ENCODE peak calls at places on chromosomes 11 and 22, in eight cellular contexts. V, O, E, W, T, M, Q and D are unnamed samples.

GRCh38 chr11:63020671-63021255 is 5.1 kb upstream of the SLC22A8 start:
- DNase-seq in O (no peak), E (no peak), V (no peak), T (no peak), M (no peak), Q (no peak), W (no peak), D (no peak)

GRCh38 chr11:38481391-38481790 is 1883.4 kb upstream of the RAG2 start:
- DNase-seq in Q (no peak), V (no peak), E (no peak), O (no peak), T (no peak), M (no peak), W (peak), D (no peak)

GRCh38 chr22:26617251-26618199 is at the start of gene CRYBB1:
- DNase-seq in T (no peak), Q (peak), V (no peak), W (peak), M (no peak), O (no peak), E (no peak), D (no peak)

GRCh38 chr11:19947521-19948114 is 212.7 kb downstream of the DBX1 start:
- DNase-seq in T (no peak), E (no peak), Q (no peak), O (no peak), V (no peak), W (no peak), M (no peak), D (no peak)

GRCh38 chr11:70550456-70551195 is 152.3 kb downstream of the CTTN start:
- DNase-seq in M (no peak), E (no peak), O (no peak), V (no peak), W (no peak), T (no peak), Q (no peak), D (no peak)

GRCh38 chr11:116930177-116930576 is 92.8 kb upstream of the APOA1 start:
- DNase-seq in Q (peak), W (no peak), O (peak), M (no peak), T (peak), V (no peak), E (no peak), D (no peak)

GRCh38 chr11:82978422-82979099 is 77.0 kb downstream of the DDIAS start:
- DNase-seq in E (no peak), W (no peak), T (peak), V (no peak), O (no peak), M (no peak), Q (peak), D (no peak)

GRCh38 chr11:44014968-44015623 is 32.7 kb upstream of the ACCSL start:
- DNase-seq in Q (peak), V (no peak), E (no peak), W (no peak), T (no peak), O (no peak), M (no peak), D (peak)

GRCh38 chr11:69891421-69892236 is 72.4 kb upstream of the FGF3 start:
- DNase-seq in M (peak), E (peak), Q (peak), O (no peak), W (no peak), T (no peak), V (peak), D (no peak)

GRCh38 chr22:41888638-41889200 is 26.2 kb downstream of the SHISA8 start:
- DNase-seq in E (no peak), O (no peak), Q (peak), M (no peak), W (no peak), T (no peak), V (no peak), D (no peak)

GRCh38 chr22:41883400-41883799 is 31.5 kb downstream of the SHISA8 start:
- DNase-seq in E (no peak), M (no peak), W (no peak), V (no peak), O (no peak), Q (no peak), T (no peak), D (no peak)

GRCh38 chr22:41880653-41881052 is 34.2 kb downstream of the SHISA8 start:
- DNase-seq in T (no peak), O (no peak), M (no peak), W (no peak), V (no peak), E (no peak), Q (no peak), D (no peak)

GRCh38 chr22:41885576-41885975 is 29.3 kb downstream of the SHISA8 start:
- DNase-seq in W (no peak), Q (no peak), O (no peak), V (no peak), T (no peak), E (no peak), M (no peak), D (no peak)

GRCh38 chr22:41885116-41885515 is 29.8 kb downstream of the SHISA8 start:
- DNase-seq in M (no peak), Q (no peak), V (no peak), O (no peak), W (no peak), T (no peak), E (no peak), D (no peak)
- H3K27ac ChIP-seq in M (no peak), Q (no peak), V (no peak), O (no peak), W (no peak), T (no peak), E (no peak), D (no peak)

DNA sequence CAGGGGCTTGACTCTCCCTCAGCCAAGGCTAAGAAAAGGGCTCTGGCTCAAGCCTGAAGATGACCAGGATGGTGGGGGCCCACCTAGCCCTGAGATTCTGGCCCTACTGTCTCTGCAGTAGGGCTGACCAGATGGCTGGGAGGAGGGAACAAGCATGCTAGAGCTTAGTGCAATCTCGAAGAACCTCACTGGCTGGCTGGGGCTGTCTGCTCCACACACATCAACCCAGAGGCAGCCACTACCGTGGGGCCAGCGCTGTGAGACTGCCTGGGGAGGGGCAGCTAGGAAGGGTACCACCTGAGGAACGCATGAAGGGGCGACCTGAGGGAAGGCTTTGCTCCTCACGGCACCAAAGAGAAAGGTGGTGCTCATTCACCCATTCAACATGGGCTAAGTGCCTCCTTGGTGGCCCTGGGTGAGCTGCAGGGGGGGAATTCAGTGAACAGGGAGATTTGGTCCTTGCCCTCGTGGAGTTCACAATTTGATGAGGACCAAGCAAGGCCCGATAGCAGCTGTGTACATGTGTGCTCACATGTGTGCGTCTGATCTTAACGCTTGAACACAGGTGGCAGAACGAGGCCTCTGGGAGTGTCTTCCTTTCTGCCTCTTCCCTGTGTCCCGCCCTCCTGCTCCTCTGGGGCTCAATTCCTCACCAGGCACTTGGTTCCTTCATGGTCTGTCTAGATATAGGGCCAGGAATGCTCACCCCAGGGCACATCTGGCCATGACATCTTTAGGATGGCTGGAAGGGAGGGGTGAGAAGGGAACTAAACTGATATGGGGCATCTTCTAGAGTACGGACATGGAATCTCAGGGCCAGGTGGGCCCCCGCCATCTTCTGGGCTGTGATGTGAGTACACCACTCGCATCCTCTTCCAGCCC is 102.3 kb upstream of the PITPNB start:
- DNase-seq in V (no peak), O (no peak), Q (no peak), W (no peak), E (peak), T (no peak), M (peak), D (peak)
- H3K27ac ChIP-seq in V (no peak), O (peak), Q (peak), W (no peak), E (no peak), T (no peak), M (no peak), D (no peak)

DNA sequence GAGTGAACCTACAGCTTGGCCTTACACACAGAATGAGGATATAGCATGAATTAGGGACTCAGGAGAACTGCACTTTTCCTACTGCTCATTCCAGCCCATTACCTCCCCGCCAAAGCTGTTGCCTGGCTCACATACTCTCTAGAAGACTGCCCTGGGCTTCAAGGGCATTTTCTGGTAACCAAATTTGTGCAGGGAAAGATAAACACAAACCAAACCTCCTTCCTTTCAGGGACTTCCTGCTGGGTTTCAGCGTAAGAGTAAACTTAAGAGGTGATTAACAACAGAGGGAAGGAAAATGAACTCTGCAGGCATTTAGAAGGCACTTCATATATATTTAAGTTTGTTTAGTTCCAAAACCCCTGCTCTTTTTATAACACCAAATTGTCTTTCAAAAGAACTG is 194.9 kb downstream of the SWAP70 start:
- DNase-seq in E (no peak), V (no peak), O (peak), M (no peak), T (no peak), W (no peak), Q (peak), D (no peak)
- H3K27ac ChIP-seq in E (no peak), V (no peak), O (peak), M (peak), T (no peak), W (no peak), Q (peak), D (no peak)

GRCh38 chr22:50342651-50343540 is at the start of gene PPP6R2:
- DNase-seq in V (peak), T (peak), Q (peak), W (peak), O (peak), M (peak), E (peak), D (no peak)
- H3K27ac ChIP-seq in V (peak), T (peak), Q (peak), W (peak), O (peak), M (peak), E (peak), D (peak)

GRCh38 chr11:73759520-73760065 is 1.3 kb downstream of the RAB6A start:
- DNase-seq in V (no peak), T (no peak), Q (peak), W (no peak), O (no peak), E (no peak), M (no peak), D (no peak)
- H3K27ac ChIP-seq in V (peak), T (peak), Q (peak), W (peak), O (peak), E (peak), M (peak), D (peak)

GRCh38 chr11:1841511-1842148 is 2.8 kb downstream of the TNNI2 start:
- DNase-seq in M (no peak), V (no peak), T (no peak), O (no peak), W (peak), E (peak), Q (no peak), D (no peak)

GRCh38 chr11:1843796-1844195 is 5.0 kb downstream of the TNNI2 start:
- DNase-seq in O (no peak), T (no peak), E (no peak), M (no peak), V (no peak), W (no peak), Q (no peak), D (no peak)

GRCh38 chr11:1843098-1843473 is 4.3 kb downstream of the TNNI2 start:
- DNase-seq in T (no peak), M (no peak), Q (no peak), W (peak), V (no peak), E (no peak), O (no peak), D (no peak)

GRCh38 chr11:1840780-1841480 is 2.1 kb downstream of the TNNI2 start:
- DNase-seq in V (no peak), Q (no peak), T (no peak), O (no peak), M (no peak), E (peak), W (peak), D (no peak)

DNA sequence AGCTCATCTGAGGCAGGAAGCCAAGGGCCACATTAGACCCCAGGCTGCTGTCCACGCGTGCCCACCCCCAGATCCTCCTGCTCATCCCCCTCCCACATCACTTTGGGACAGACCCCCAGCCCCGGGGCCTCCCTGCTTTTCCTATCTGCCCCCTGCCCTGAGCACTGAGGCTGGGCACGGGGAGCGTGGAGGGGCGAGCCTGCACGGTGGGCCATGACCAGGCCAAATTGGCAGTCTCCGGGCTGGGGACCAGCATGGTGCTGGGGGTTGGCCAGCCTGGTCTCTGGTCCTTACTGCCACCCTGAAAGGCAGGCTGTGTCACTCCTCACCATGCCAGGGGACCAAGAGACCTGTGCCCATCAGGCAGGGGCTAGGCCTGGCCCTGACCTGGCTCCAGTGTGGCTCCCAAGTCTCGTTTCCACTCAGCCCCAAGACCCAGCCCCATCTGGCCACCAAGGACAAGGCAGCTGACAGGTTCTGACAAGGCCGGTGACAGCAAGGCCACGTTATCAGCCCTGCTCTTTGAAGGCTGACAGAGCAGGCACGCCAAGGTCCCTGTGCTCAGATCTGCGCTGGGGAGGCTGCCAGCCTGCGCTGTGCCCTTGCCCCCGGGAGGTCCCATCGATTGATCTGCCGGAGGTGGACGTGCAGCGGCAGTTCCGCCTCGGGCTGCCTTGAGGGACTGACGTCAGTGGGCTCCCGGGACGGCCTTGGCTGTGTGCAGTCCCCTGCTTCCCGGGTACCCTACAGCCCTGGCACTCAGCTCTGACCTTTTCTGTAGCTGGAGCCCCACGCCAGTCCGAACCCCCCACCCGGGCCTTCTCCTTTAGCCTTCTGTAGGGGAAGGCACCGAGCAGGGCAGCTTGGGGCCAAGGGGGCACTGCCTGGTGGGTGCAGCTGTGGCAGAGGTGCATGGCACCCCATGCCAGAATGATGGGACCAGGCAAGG is 3.6 kb downstream of the TNNI2 start:
- DNase-seq in O (peak), T (no peak), E (peak), Q (no peak), M (no peak), W (peak), V (no peak), D (no peak)
- H3K27ac ChIP-seq in O (peak), T (no peak), E (peak), Q (no peak), M (no peak), W (peak), V (no peak), D (no peak)